ENCODE peak calls at places on chromosome X, in five cellular contexts. One of them, this sample, is unnamed.

GRCh38 chrX:22300130-22300529 is 27.4 kb downstream of the CBLL2 start:
- DNase-seq in NCI-H2171 treated with DMSO at 0.1 percent for 48 hours: peak
- DNase-seq in neuronal stem cell: no peak
- DNase-seq in mammary epithelial cell: peak
- DNase-seq in RCC 7860: no peak
- DNase-seq in this sample: no peak

GRCh38 chrX:74232859-74233258 is 71.1 kb upstream of the ZCCHC13 start:
- DNase-seq in neuronal stem cell: no peak
- DNase-seq in NCI-H2171 treated with DMSO at 0.1 percent for 48 hours: peak
- DNase-seq in mammary epithelial cell: peak
- DNase-seq in RCC 7860: no peak
- DNase-seq in this sample: no peak

GRCh38 chrX:150899191-150899757 is 806 bp upstream of the CD99L2 start:
- DNase-seq in NCI-H2171 treated with DMSO at 0.1 percent for 48 hours: peak
- DNase-seq in neuronal stem cell: no peak
- DNase-seq in mammary epithelial cell: peak
- DNase-seq in RCC 7860: no peak
- DNase-seq in this sample: peak

GRCh38 chrX:133419911-133420310 is 4.6 kb upstream of the GPC4 start:
- DNase-seq in NCI-H2171 treated with DMSO at 0.1 percent for 48 hours: no peak
- DNase-seq in mammary epithelial cell: no peak
- DNase-seq in neuronal stem cell: no peak
- DNase-seq in RCC 7860: no peak
- DNase-seq in this sample: no peak

GRCh38 chrX:153708415-153708814 is 15.8 kb downstream of the BCAP31 start:
- DNase-seq in mammary epithelial cell: peak
- DNase-seq in RCC 7860: peak
- DNase-seq in NCI-H2171 treated with DMSO at 0.1 percent for 48 hours: peak
- DNase-seq in neuronal stem cell: no peak
- DNase-seq in this sample: peak

GRCh38 chrX:71118032-71118984 is at the start of gene MED12:
- DNase-seq in RCC 7860: peak
- DNase-seq in NCI-H2171 treated with DMSO at 0.1 percent for 48 hours: peak
- DNase-seq in neuronal stem cell: peak
- DNase-seq in mammary epithelial cell: peak
- DNase-seq in this sample: peak

GRCh38 chrX:110006826-110007375 is 4.0 kb downstream of the TMEM164 start:
- DNase-seq in mammary epithelial cell: peak
- DNase-seq in NCI-H2171 treated with DMSO at 0.1 percent for 48 hours: no peak
- DNase-seq in RCC 7860: no peak
- DNase-seq in neuronal stem cell: no peak
- DNase-seq in this sample: no peak

GRCh38 chrX:107935200-107935599 is 47.0 kb downstream of the TEX13B start:
- DNase-seq in NCI-H2171 treated with DMSO at 0.1 percent for 48 hours: peak
- DNase-seq in RCC 7860: peak
- DNase-seq in neuronal stem cell: no peak
- DNase-seq in mammary epithelial cell: peak
- DNase-seq in this sample: no peak

GRCh38 chrX:78708830-78709229 is 38.7 kb upstream of the LPAR4 start:
- DNase-seq in neuronal stem cell: no peak
- DNase-seq in RCC 7860: no peak
- DNase-seq in NCI-H2171 treated with DMSO at 0.1 percent for 48 hours: no peak
- DNase-seq in mammary epithelial cell: no peak
- DNase-seq in this sample: no peak

GRCh38 chrX:107711521-107712041 is 64.0 kb downstream of the TSC22D3 start:
- DNase-seq in RCC 7860: no peak
- DNase-seq in mammary epithelial cell: no peak
- DNase-seq in NCI-H2171 treated with DMSO at 0.1 percent for 48 hours: no peak
- DNase-seq in neuronal stem cell: no peak
- DNase-seq in this sample: no peak

GRCh38 chrX:87468941-87469340 is 48.7 kb upstream of the KLHL4 start:
- DNase-seq in mammary epithelial cell: no peak
- DNase-seq in RCC 7860: no peak
- DNase-seq in neuronal stem cell: no peak
- DNase-seq in NCI-H2171 treated with DMSO at 0.1 percent for 48 hours: no peak
- DNase-seq in this sample: no peak

GRCh38 chrX:27765718-27766117 is 42.1 kb upstream of the MAGEB10 start:
- DNase-seq in RCC 7860: no peak
- DNase-seq in neuronal stem cell: no peak
- DNase-seq in mammary epithelial cell: no peak
- DNase-seq in NCI-H2171 treated with DMSO at 0.1 percent for 48 hours: no peak
- DNase-seq in this sample: no peak

GRCh38 chrX:151697537-151697936 is 2.3 kb downstream of the PRRG3 start:
- DNase-seq in NCI-H2171 treated with DMSO at 0.1 percent for 48 hours: peak
- DNase-seq in neuronal stem cell: no peak
- DNase-seq in mammary epithelial cell: no peak
- DNase-seq in RCC 7860: no peak
- DNase-seq in this sample: no peak

GRCh38 chrX:69128573-69128972 is 36.7 kb downstream of the PJA1 start:
- DNase-seq in neuronal stem cell: no peak
- DNase-seq in NCI-H2171 treated with DMSO at 0.1 percent for 48 hours: no peak
- DNase-seq in mammary epithelial cell: no peak
- DNase-seq in RCC 7860: no peak
- DNase-seq in this sample: no peak

GRCh38 chrX:153970398-153971123 is 1.1 kb downstream of the HCFC1 start:
- DNase-seq in neuronal stem cell: peak
- DNase-seq in mammary epithelial cell: peak
- DNase-seq in NCI-H2171 treated with DMSO at 0.1 percent for 48 hours: peak
- DNase-seq in RCC 7860: peak
- DNase-seq in this sample: peak

GRCh38 chrX:130906776-130907175 is 3.8 kb upstream of the ENOX2 start:
- DNase-seq in neuronal stem cell: no peak
- DNase-seq in mammary epithelial cell: no peak
- DNase-seq in NCI-H2171 treated with DMSO at 0.1 percent for 48 hours: no peak
- DNase-seq in RCC 7860: no peak
- DNase-seq in this sample: no peak

GRCh38 chrX:24513416-24513815 is 48.3 kb downstream of the PDK3 start:
- DNase-seq in neuronal stem cell: no peak
- DNase-seq in RCC 7860: no peak
- DNase-seq in NCI-H2171 treated with DMSO at 0.1 percent for 48 hours: no peak
- DNase-seq in mammary epithelial cell: no peak
- DNase-seq in this sample: no peak

GRCh38 chrX:1876041-1876440 is 261.2 kb downstream of the ASMT start:
- DNase-seq in mammary epithelial cell: no peak
- DNase-seq in NCI-H2171 treated with DMSO at 0.1 percent for 48 hours: no peak
- DNase-seq in RCC 7860: no peak
- DNase-seq in neuronal stem cell: no peak
- DNase-seq in this sample: no peak

GRCh38 chrX:12007881-12008280 is 130.4 kb upstream of the FRMPD4 start:
- DNase-seq in neuronal stem cell: no peak
- DNase-seq in mammary epithelial cell: peak
- DNase-seq in NCI-H2171 treated with DMSO at 0.1 percent for 48 hours: no peak
- DNase-seq in RCC 7860: peak
- DNase-seq in this sample: no peak